ENCODE peak calls at places on chromosomes 3 and 15, in five cellular contexts. O is HCT116, J is Caco-2, B is BJ, I is AG09309. P is an unnamed sample.

GRCh38 chr3:27312044-27312668 is 57.0 kb downstream of the NEK10 start:
- DNase-seq in O (peak; percentile 75), J (peak; percentile 59), B (peak; percentile 35), I (peak; percentile 41), P (no peak)

GRCh38 chr3:53232641-53233377 is 23.0 kb downstream of the TKT start:
- DNase-seq in O (no peak), J (no peak), B (no peak), I (no peak), P (no peak)

GRCh38 chr15:96388673-96389072 is 58.2 kb downstream of the NR2F2 start:
- DNase-seq in O (no peak), J (no peak), B (no peak), I (no peak), P (no peak)

GRCh38 chr15:79834496-79834895 is 62.3 kb downstream of the MTHFS start:
- DNase-seq in O (no peak), J (no peak), B (no peak), I (no peak), P (peak; percentile 79)

GRCh38 chr3:191761906-191762305 is 300.9 kb downstream of the PYDC2 start:
- DNase-seq in O (no peak), J (no peak), B (no peak), I (no peak), P (no peak)

GRCh38 chr3:7693976-7694375 is 807.6 kb upstream of the LMCD1 start:
- DNase-seq in O (no peak), J (no peak), B (no peak), I (no peak), P (no peak)

GRCh38 chr3:52372822-52373504 is 56.8 kb downstream of the DNAH1 start:
- DNase-seq in O (no peak), J (no peak), B (no peak), I (no peak), P (peak; percentile 76)

GRCh38 chr3:8990266-8991215 is 27.3 kb upstream of the RAD18 start:
- DNase-seq in O (no peak), J (no peak), B (peak; percentile 44), I (peak; percentile 72), P (no peak)

GRCh38 chr3:14925729-14926591 is 21.4 kb upstream of the NR2C2 start:
- DNase-seq in O (peak; percentile 66), J (peak; percentile 63), B (no peak), I (peak; percentile 16), P (peak; percentile 40)

GRCh38 chr3:63364909-63365308 is 86.8 kb downstream of the SYNPR start:
- DNase-seq in O (no peak), J (peak; percentile 17), B (no peak), I (no peak), P (no peak)

GRCh38 chr15:75027551-75027950 is 4.2 kb downstream of the PPCDC start:
- DNase-seq in O (no peak), J (no peak), B (no peak), I (no peak), P (no peak)

GRCh38 chr3:128784228-128784627 is 58.2 kb downstream of the RAB7A start:
- DNase-seq in O (no peak), J (peak; percentile 41), B (no peak), I (no peak), P (no peak)

GRCh38 chr15:81256916-81257315 is 60.2 kb downstream of the IL16 start:
- DNase-seq in O (peak; percentile 32), J (no peak), B (no peak), I (peak; percentile 41), P (no peak)

GRCh38 chr3:194269610-194270145 is 81.5 kb downstream of the CPN2 start:
- DNase-seq in O (peak; percentile 27), J (no peak), B (no peak), I (no peak), P (peak; percentile 89)

GRCh38 chr3:137761099-137761562 is 3.0 kb upstream of the SOX14 start:
- DNase-seq in O (no peak), J (no peak), B (no peak), I (no peak), P (no peak)

GRCh38 chr15:35833590-35833989 is 287.6 kb upstream of the DPH6 start:
- DNase-seq in O (no peak), J (no peak), B (no peak), I (no peak), P (no peak)

GRCh38 chr3:71442648-71443047 is 140.9 kb downstream of the FOXP1 start:
- DNase-seq in O (no peak), J (no peak), B (no peak), I (no peak), P (no peak)
- TF ChIP-seq CTCF in O (no peak), J (no peak), B (no peak), I (no peak), P (no peak)

GRCh38 chr15:84603630-84604379 is 3.0 kb downstream of the ZSCAN2 start:
- DNase-seq in O (no peak), J (no peak), B (no peak), I (no peak), P (no peak)
- H3K4me3 ChIP-seq in O (no peak overlapping the region), J (no peak overlapping the region), B (no peak overlapping the region), I (no peak overlapping the region), P (no peak overlapping the region)

DNA sequence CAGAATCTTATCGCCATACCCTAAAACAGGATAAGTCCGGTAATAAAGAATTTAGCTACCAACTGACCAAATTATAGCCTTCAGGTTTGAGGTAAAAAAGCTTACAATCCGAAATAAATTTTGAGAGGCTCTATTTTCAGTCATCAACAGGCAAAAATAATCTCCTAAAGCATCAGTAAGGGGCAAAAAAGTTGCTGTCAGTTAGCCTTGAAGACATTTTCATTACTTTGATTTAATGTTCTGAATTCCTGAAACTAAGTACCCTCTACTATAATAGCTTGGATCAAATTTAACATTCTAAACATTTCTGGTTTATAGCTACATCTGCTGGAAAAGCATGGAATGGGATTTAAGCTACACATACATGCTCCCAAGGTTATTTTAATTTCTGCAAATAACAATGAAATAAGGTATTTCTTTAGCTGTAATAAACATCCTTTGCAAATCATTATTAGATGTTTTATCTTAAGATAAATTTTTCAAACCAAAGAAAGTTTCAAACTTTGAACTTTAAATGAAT is 245.5 kb downstream of the ULK4 start:
- DNase-seq in O (no peak), J (no peak), B (no peak), I (no peak), P (no peak)
- TF ChIP-seq CTCF in O (peak; percentile 11), J (peak; percentile 34), B (peak; percentile 51), I (peak; percentile 58), P (peak; percentile 40)

GRCh38 chr3:31539275-31539674 is 6.5 kb downstream of the STT3B start:
- DNase-seq in O (no peak), J (no peak), B (no peak), I (no peak), P (no peak)

GRCh38 chr3:31532587-31533168 is at the start of gene STT3B:
- DNase-seq in O (peak; percentile 40), J (peak; percentile 80), B (no peak), I (peak; percentile 35), P (peak; percentile 94)

GRCh38 chr3:31533169-31533870 is 595 bp downstream of the STT3B start:
- DNase-seq in O (no peak), J (peak; percentile 59), B (no peak), I (no peak), P (peak; percentile 86)

GRCh38 chr3:31534036-31534435 is 1.3 kb downstream of the STT3B start:
- DNase-seq in O (no peak), J (peak; percentile 5), B (no peak), I (no peak), P (no peak)

DNA sequence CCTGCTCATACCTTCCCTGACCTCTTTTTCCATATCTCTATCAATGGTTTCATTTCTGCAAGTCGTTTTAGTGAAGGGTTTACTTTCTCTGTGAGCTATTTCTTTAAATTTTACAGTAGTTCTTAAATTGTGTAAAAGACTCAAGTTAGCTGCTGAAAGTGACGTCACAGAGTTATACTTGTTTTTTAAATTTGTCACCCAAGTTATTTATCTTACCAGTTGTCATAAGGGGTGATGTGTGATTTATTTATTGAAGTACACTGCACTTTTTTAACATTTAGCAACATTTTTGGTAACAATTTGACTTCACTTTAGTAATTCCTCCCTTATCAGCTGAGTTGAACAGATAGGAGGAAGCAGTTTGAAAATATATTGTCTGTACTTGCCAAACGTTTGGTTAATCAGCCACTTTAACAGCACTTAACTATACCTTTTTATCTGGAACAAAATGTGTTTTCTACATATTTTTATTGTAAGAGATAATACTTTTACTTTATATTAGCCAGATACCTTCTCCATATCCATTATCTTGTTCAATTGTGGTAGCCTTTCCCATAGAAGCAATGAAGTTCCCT is 3.8 kb downstream of the STT3B start:
- DNase-seq in O (no peak), J (no peak), B (no peak), I (no peak), P (no peak)
- H3K4me3 ChIP-seq in O (no peak overlapping the region), J (no peak overlapping the region), B (no peak overlapping the region), I (no peak overlapping the region), P (peak overlapping the region; percentile 81)

P was measured in upper lobe of right lung.